ENCODE peak calls at places on chromosomes 16 and 17, in six cellular contexts. D is transverse colon, Q is adrenal gland, F is HCT116, V is spleen, P is IMR-90. A is an unnamed sample.

GRCh38 chr17:66514227-66514806 is 211.9 kb downstream of the PRKCA start:
- DNase-seq in D (no peak), F (no peak), Q (no peak), V (no peak), P (peak; percentile 81), A (no peak)

GRCh38 chr16:58418601-58419000 is 26.3 kb downstream of the GINS3 start:
- DNase-seq in F (no peak), D (no peak), P (peak; percentile 27), Q (no peak), V (no peak), A (peak; percentile 91)

GRCh38 chr17:79800325-79801155 is 3.7 kb upstream of the CBX8 start:
- DNase-seq in F (peak; percentile 50), P (peak; percentile 39), Q (no peak), V (no peak), D (peak; percentile 63), A (no peak)

GRCh38 chr16:51359141-51359960 is 208.3 kb upstream of the SALL1 start:
- DNase-seq in F (no peak), P (peak; percentile 5), V (no peak), D (peak; percentile 7), Q (peak; percentile 14), A (peak; percentile 41)

GRCh38 chr17:17837380-17837821 is 615 bp upstream of the SREBF1 start:
- DNase-seq in P (peak; percentile 81), V (no peak), D (no peak), F (peak; percentile 69), Q (peak; percentile 36), A (no peak)

GRCh38 chr16:27326738-27327585 is 13.2 kb downstream of the IL4R start:
- DNase-seq in P (peak; percentile 97), D (peak; percentile 77), Q (peak; percentile 83), F (peak; percentile 68), V (peak; percentile 89), A (peak; percentile 76)

GRCh38 chr16:26344976-26345375 is 653.2 kb downstream of the HS3ST4 start:
- DNase-seq in V (no peak), F (no peak), D (no peak), P (no peak), Q (no peak), A (no peak)

GRCh38 chr17:46720408-46720807 is 98.1 kb downstream of the WNT3 start:
- DNase-seq in P (no peak), F (no peak), V (no peak), D (no peak), Q (no peak), A (no peak)

GRCh38 chr16:57637424-57637823 is 9.0 kb downstream of the ADGRG1 start:
- DNase-seq in P (no peak), D (no peak), F (no peak), Q (no peak), V (no peak), A (peak; percentile 76)

GRCh38 chr16:55506083-55506482 is 2.8 kb upstream of the LPCAT2 start:
- DNase-seq in F (no peak), V (no peak), Q (no peak), P (no peak), D (no peak), A (no peak)

GRCh38 chr17:42010898-42011516 is 6.2 kb downstream of the DNAJC7 start:
- DNase-seq in P (peak; percentile 22), V (no peak), D (no peak), Q (no peak), F (no peak), A (no peak)

GRCh38 chr17:19958023-19958422 is 19.6 kb downstream of the AKAP10 start:
- DNase-seq in Q (no peak), D (no peak), F (peak; percentile 32), P (peak; percentile 96), V (no peak), A (no peak)

GRCh38 chr17:73784015-73784603 is 139.9 kb upstream of the SDK2 start:
- DNase-seq in V (no peak), Q (no peak), D (no peak), P (no peak), F (no peak), A (no peak)

GRCh38 chr17:63276821-63277220 is 169.3 kb downstream of the CYB561 start:
- DNase-seq in V (no peak), D (no peak), P (no peak), F (no peak), Q (no peak), A (no peak)

GRCh38 chr17:4623249-4623648 is 18.2 kb downstream of the ALOX15 start:
- DNase-seq in D (no peak), Q (no peak), V (no peak), F (no peak), P (peak; percentile 71), A (no peak)

GRCh38 chr16:27444015-27444414 is 42.0 kb downstream of the IL21R start:
- DNase-seq in Q (no peak), D (no peak), F (no peak), P (peak; percentile 65), V (peak; percentile 37), A (no peak)

GRCh38 chr17:65514082-65514481 is 47.4 kb downstream of the AXIN2 start:
- DNase-seq in P (peak; percentile 56), F (no peak), V (peak; percentile 8), Q (no peak), D (no peak), A (no peak)

GRCh38 chr17:65509032-65509431 is 52.4 kb downstream of the AXIN2 start:
- DNase-seq in D (no peak), P (no peak), F (no peak), V (no peak), Q (no peak), A (no peak)

GRCh38 chr16:31519746-31520145 is 8.0 kb upstream of the AHSP start:
- DNase-seq in V (no peak), F (no peak), Q (no peak), P (no peak), D (no peak), A (no peak)

GRCh38 chr16:81463296-81463890 is 18.8 kb downstream of the CMIP start:
- DNase-seq in V (peak; percentile 71), F (no peak), P (no peak), D (no peak), Q (no peak), A (no peak)

GRCh38 chr17:6574689-6575595 is 18.6 kb upstream of the PITPNM3 start:
- DNase-seq in Q (no peak), D (peak; percentile 34), V (peak; percentile 85), P (peak; percentile 73), F (no peak), A (peak; percentile 70)

GRCh38 chr17:48908853-48909394 is 717 bp downstream of the UBE2Z start:
- DNase-seq in P (peak; percentile 85), F (peak; percentile 83), V (peak; percentile 94), D (peak; percentile 81), Q (peak; percentile 80), A (peak; percentile 83)

GRCh38 chr17:41462705-41463104 is 4.5 kb downstream of the KRT32 start:
- DNase-seq in F (no peak), Q (no peak), V (no peak), D (no peak), P (no peak), A (no peak)

GRCh38 chr16:760498-761343 is at the start of gene MSLN:
- DNase-seq in Q (no peak), V (no peak), D (no peak), P (no peak), F (peak; percentile 67), A (no peak)

DNA sequence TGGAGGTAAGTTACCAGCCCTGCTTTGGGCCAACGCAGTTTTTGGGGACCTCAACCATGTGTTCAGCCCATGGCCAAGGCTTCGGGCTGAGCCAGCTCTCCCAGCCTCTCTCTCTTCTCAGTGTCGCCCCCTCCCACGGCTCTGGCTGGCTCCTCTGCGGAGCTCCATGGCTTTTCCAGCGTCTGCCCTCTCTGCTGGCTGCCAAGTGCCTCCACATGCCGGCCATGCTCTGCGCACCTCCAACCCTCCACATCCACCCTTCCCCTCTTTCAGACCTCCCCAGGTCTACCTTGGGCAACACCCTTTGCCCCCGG is 23.2 kb downstream of the COTL1 start:
- DNase-seq in P (no peak), V (peak; percentile 89), F (no peak), D (no peak), Q (no peak), A (no peak)
- TF ChIP-seq POLR2A in P (no peak), V (no peak), F (no peak), D (no peak), Q (no peak), A (no peak)

DNA sequence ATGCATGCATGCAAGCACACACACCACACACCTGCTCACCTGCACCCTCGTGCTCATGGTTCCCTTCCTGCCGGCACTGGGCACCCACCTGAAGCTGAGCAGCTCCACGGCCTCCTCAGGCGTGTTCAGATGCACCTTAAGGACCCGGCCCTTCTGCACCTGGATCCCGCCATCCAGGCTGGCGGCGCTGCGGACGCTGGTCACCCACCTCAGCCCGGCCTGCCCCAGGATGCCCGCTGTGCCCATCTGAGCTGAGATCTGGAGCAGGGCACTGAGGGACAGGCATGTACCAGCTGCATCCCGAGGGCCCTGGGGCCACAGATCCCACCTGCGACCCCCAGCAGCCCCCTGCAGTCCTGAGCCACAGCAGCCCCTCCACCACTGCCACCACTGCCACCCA is 110.0 kb downstream of the LITAF start:
- DNase-seq in Q (no peak), D (no peak), P (no peak), V (no peak), F (no peak), A (no peak)
- H3K4me3 ChIP-seq in Q (no peak overlapping the region), D (no peak overlapping the region), P (no peak overlapping the region), V (no peak overlapping the region), F (no peak overlapping the region), A (no peak overlapping the region)

DNA sequence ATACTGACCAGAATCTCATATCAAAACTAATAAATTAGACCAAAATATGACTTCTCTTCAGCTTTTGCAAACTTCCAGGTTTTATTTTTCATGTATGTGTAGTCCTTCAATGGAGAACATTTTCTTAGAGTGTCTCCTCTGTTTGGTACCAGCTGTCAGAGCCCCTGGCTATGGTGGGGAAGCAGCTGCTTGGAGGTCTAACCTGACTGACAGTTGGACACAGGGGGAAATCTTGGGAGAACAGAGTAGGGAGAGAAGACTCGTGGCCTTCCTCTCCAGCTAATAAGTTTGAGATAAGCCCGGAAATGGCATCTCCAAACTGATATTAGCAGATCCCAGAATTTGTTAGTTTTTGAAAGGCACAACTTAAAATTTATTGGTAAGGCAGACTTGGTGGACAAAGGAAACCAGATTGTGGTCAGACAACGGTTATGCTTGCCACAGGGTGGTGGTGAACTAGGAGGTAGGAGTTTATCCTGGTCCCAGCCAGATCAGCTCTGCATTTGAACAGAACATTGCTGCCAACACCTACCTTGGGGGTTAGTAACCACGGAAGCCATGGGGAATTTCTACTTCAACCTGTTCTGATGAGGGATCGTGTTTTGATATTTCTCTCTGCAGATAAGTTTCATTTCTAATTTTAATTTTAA is 39.2 kb upstream of the IRX3 start:
- DNase-seq in D (no peak), F (no peak), V (no peak), Q (no peak), P (no peak), A (no peak)
- H3K27me3 ChIP-seq in D (peaks cover 6% of the 10 kb centered on the region), F (peaks cover 7% of the 10 kb centered on the region), V (no peaks in the 10 kb centered on the region), Q (no peaks in the 10 kb centered on the region), P (peaks cover 5% of the 10 kb centered on the region), A (no peaks in the 10 kb centered on the region)

GRCh38 chr17:57928898-57929297 is 26.3 kb downstream of the CUEDC1 start:
- DNase-seq in D (no peak), V (no peak), F (no peak), Q (no peak), P (no peak), A (no peak)

GRCh38 chr17:57929392-57929791 is 25.8 kb downstream of the CUEDC1 start:
- DNase-seq in P (no peak), V (no peak), D (no peak), Q (no peak), F (no peak), A (no peak)

GRCh38 chr17:57925361-57925990 is 29.7 kb downstream of the CUEDC1 start:
- DNase-seq in F (no peak), V (no peak), D (no peak), Q (no peak), P (no peak), A (no peak)

GRCh38 chr17:57926723-57927047 is 28.5 kb downstream of the CUEDC1 start:
- DNase-seq in V (no peak), F (no peak), Q (no peak), D (no peak), P (no peak), A (no peak)

GRCh38 chr17:57927048-57927723 is 28.0 kb downstream of the CUEDC1 start:
- DNase-seq in P (peak; percentile 82), V (no peak), Q (no peak), D (peak; percentile 51), F (no peak), A (no peak)
- TF ChIP-seq POLR2A in P (no peak), V (no peak), Q (no peak), D (no peak), F (no peak), A (no peak)

A was measured in heart left ventricle.